ENCODE peak calls at places on chromosomes 12 and 14, in seven cellular contexts. W, Y, T, P, D, Q and E are unnamed samples.

GRCh38 chr12:132393245-132393795 is 63.9 kb upstream of the GALNT9 start:
- DNase-seq in Y (no peak), W (no peak), T (no peak), Q (no peak), D (peak), P (no peak), E (no peak)

GRCh38 chr12:115257791-115258190 is 573.8 kb upstream of the TBX3 start:
- DNase-seq in Q (peak), Y (no peak), P (no peak), T (no peak), D (no peak), W (no peak), E (no peak)

GRCh38 chr14:19947413-19948090 is 16.8 kb downstream of the OR4K1 start:
- DNase-seq in Y (no peak), W (no peak), P (no peak), D (no peak), T (no peak), Q (no peak), E (no peak)

GRCh38 chr12:89882051-89882450 is 173.4 kb upstream of the ATP2B1 start:
- DNase-seq in T (no peak), Q (no peak), W (no peak), Y (no peak), D (no peak), P (no peak), E (no peak)

GRCh38 chr12:52636189-52636588 is 15.8 kb downstream of the KRT2 start:
- DNase-seq in Y (no peak), Q (no peak), P (no peak), D (no peak), W (no peak), T (no peak), E (no peak)

GRCh38 chr12:102023343-102023930 is 38.4 kb downstream of the WASHC3 start:
- DNase-seq in D (no peak), P (no peak), Q (no peak), W (no peak), T (no peak), Y (no peak), E (no peak)

GRCh38 chr12:43957732-43958131 is 121.9 kb downstream of the TMEM117 start:
- DNase-seq in D (no peak), W (no peak), Q (peak), P (peak), Y (peak), T (peak), E (peak)

GRCh38 chr12:120234643-120235368 is 30.7 kb downstream of the PXN start:
- DNase-seq in Q (peak), T (peak), W (peak), Y (peak), D (peak), P (peak), E (peak)

GRCh38 chr12:2431810-2432209 is 363.0 kb upstream of the FKBP4 start:
- DNase-seq in W (no peak), D (no peak), Q (no peak), P (no peak), Y (no peak), T (no peak), E (no peak)

GRCh38 chr12:23699031-23699430 is 250.4 kb downstream of the SOX5 start:
- DNase-seq in T (no peak), Y (peak), W (no peak), Q (no peak), D (no peak), P (no peak), E (no peak)

GRCh38 chr14:26173581-26173980 is 424.3 kb downstream of the NOVA1 start:
- DNase-seq in T (no peak), Q (no peak), Y (peak), P (no peak), D (no peak), W (no peak), E (no peak)

GRCh38 chr12:52798003-52798670 is 2.2 kb upstream of the KRT3 start:
- DNase-seq in T (no peak), P (no peak), Q (no peak), Y (no peak), W (no peak), D (peak), E (no peak)

GRCh38 chr12:93484315-93484981 is 17.1 kb downstream of the MRPL42 start:
- DNase-seq in Y (no peak), T (no peak), D (no peak), P (no peak), Q (no peak), W (no peak), E (no peak)

GRCh38 chr12:1776139-1776975 is 44.0 kb upstream of the LRTM2 start:
- DNase-seq in Y (no peak), P (peak), D (no peak), W (no peak), T (no peak), Q (peak), E (no peak)

GRCh38 chr14:76876076-76876475 is 49.9 kb downstream of the LRRC74A start:
- DNase-seq in P (peak), Q (peak), D (no peak), W (peak), Y (peak), T (peak), E (peak)